ENCODE peak calls at places on chromosomes 5 and 9, in five cellular contexts. U, R, Z, G and F are unnamed samples. For H3K27me3, the result is how much of the 10 kb centered on the place peaks cover.

GRCh38 chr9:135347461-135347860 is 132.1 kb upstream of the PPP1R26 start:
- DNase-seq in U (no peak), R (no peak), Z (no peak), G (peak), F (no peak)

GRCh38 chr5:38807570-38808461 is 38.0 kb upstream of the OSMR start:
- DNase-seq in U (no peak), R (no peak), Z (peak), G (peak), F (no peak)

GRCh38 chr5:156295434-156295833 is 31.5 kb upstream of the SGCD start:
- DNase-seq in U (no peak), R (no peak), Z (no peak), G (no peak), F (no peak)

GRCh38 chr9:88646539-88646938 is 111.6 kb downstream of the NXNL2 start:
- DNase-seq in U (no peak), R (no peak), Z (no peak), G (no peak), F (no peak)

GRCh38 chr9:97963232-97963631 is 19.9 kb upstream of the ANP32B start:
- DNase-seq in U (no peak), R (no peak), Z (no peak), G (no peak), F (no peak)

GRCh38 chr5:120449501-120449900 is 14.6 kb upstream of the PRR16 start:
- DNase-seq in U (no peak), R (no peak), Z (peak), G (peak), F (no peak)

GRCh38 chr9:85522459-85523092 is 219.2 kb downstream of the AGTPBP1 start:
- DNase-seq in U (peak), R (peak), Z (peak), G (peak), F (peak)

GRCh38 chr5:80070338-80071056 is 35.3 kb downstream of the THBS4 start:
- DNase-seq in U (no peak), R (no peak), Z (peak), G (peak), F (no peak)

GRCh38 chr9:76302947-76303550 is 91.2 kb downstream of the RFK start:
- DNase-seq in U (no peak), R (peak), Z (peak), G (peak), F (peak)

GRCh38 chr9:17394868-17395488 is 183.9 kb upstream of the SH3GL2 start:
- DNase-seq in U (peak), R (peak), Z (no peak), G (no peak), F (no peak)

GRCh38 chr9:83059417-83059816 is 3.5 kb downstream of the RASEF start:
- DNase-seq in U (no peak), R (no peak), Z (no peak), G (no peak), F (no peak)

GRCh38 chr9:83062653-83063527 is at the start of gene RASEF:
- DNase-seq in U (peak), R (peak), Z (peak), G (peak), F (peak)

GRCh38 chr9:83062011-83062652 is 810 bp downstream of the RASEF start:
- DNase-seq in U (peak), R (peak), Z (peak), G (peak), F (peak)

GRCh38 chr9:83061036-83061435 is 1.9 kb downstream of the RASEF start:
- DNase-seq in U (no peak), R (no peak), Z (no peak), G (peak), F (no peak)

DNA sequence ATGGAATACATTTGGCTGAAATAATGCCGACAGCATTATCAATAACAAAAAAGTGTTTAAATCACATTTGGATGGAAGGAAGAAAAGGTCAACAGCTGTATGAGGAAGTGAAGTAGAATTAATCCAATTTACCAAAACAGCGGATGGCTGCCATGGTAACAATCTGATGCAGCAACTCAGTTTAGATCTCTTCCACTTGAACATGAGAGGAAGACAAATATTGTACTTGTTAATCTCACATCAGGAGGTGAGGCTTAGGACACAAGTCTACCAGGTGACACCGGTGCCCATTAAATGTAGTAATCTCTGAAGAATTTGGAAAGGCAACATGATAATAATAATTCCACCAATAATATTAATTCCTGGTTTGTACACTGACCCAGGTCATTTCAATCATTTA is 2.4 kb downstream of the RASEF start:
- DNase-seq in U (no peak), R (no peak), Z (no peak), G (no peak), F (no peak)
- H3K27me3 ChIP-seq in U (under half), R (under half), Z (under half), G (under half), F (under half)

GRCh38 chr5:132389453-132390286 is 20.2 kb downstream of the SLC22A5 start:
- DNase-seq in U (no peak), R (no peak), Z (peak), G (peak), F (no peak)

GRCh38 chr5:132388244-132389050 is 18.9 kb downstream of the SLC22A5 start:
- DNase-seq in U (no peak), R (no peak), Z (peak), G (peak), F (no peak)

GRCh38 chr5:132389051-132389331 is 19.5 kb downstream of the SLC22A5 start:
- DNase-seq in U (no peak), R (no peak), Z (no peak), G (peak), F (no peak)

GRCh38 chr5:132386644-132387286 is 17.3 kb downstream of the SLC22A5 start:
- DNase-seq in U (peak), R (peak), Z (peak), G (peak), F (peak)

GRCh38 chr5:132387649-132388117 is 18.2 kb downstream of the SLC22A5 start:
- DNase-seq in U (no peak), R (no peak), Z (peak), G (peak), F (no peak)
- H2AFZ ChIP-seq in U (no peak), R (no peak), Z (no peak), G (peak), F (no peak)

GRCh38 chr9:137164370-137165249 is 5.2 kb downstream of the LRRC26 start:
- DNase-seq in U (no peak), R (no peak), Z (no peak), G (no peak), F (no peak)
- H3K27me3 ChIP-seq in U (under half), R (half or more), Z (under half), G (under half), F (half or more)

GRCh38 chr9:92679413-92680165 is 9.7 kb upstream of the IPPK start:
- DNase-seq in U (no peak), R (peak), Z (no peak), G (no peak), F (no peak)
- H2AFZ ChIP-seq in U (no peak), R (peak), Z (no peak), G (peak), F (no peak)

GRCh38 chr5:1875843-1876671 is 6.7 kb downstream of the IRX4 start:
- DNase-seq in U (no peak), R (peak), Z (no peak), G (no peak), F (no peak)
- H3K27me3 ChIP-seq in U (half or more), R (half or more), Z (half or more), G (half or more), F (half or more)

GRCh38 chr9:90432951-90433350 is 209.7 kb downstream of the DIRAS2 start:
- DNase-seq in U (no peak), R (no peak), Z (peak), G (no peak), F (no peak)
- H2AFZ ChIP-seq in U (no peak), R (no peak), Z (no peak), G (no peak), F (peak)

DNA sequence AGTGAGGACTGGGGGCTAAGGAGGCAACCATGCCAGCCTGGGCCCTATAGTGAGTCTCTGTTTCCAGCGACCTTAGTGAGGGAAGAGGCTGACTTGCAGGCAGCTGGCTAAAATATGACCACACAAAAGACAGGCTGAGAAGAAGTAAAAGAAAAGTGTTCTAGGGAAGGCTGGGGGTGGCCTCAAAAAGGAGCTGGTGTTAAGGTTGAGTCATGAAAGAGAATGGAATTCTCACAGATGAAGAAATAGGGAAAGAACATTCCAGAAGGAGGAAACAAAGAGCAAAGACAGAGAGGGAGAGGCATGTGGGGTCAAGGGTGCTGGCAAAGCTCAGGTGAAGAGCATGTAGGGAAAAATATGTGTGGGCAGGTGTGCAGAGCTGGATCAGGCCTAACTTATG is 302.7 kb upstream of the RFX3 start:
- DNase-seq in U (no peak), R (no peak), Z (peak), G (peak), F (no peak)
- H3K27me3 ChIP-seq in U (under half), R (under half), Z (under half), G (under half), F (under half)

GRCh38 chr9:122374885-122375420 is 4.1 kb downstream of the PTGS1 start:
- DNase-seq in U (peak), R (peak), Z (peak), G (peak), F (no peak)
- H2AFZ ChIP-seq in U (no peak), R (peak), Z (peak), G (peak), F (peak)

GRCh38 chr5:5512496-5512895 is 90.0 kb downstream of the ICE1 start:
- DNase-seq in U (no peak), R (no peak), Z (no peak), G (no peak), F (no peak)
- H3K27me3 ChIP-seq in U (under half), R (under half), Z (under half), G (under half), F (under half)

DNA sequence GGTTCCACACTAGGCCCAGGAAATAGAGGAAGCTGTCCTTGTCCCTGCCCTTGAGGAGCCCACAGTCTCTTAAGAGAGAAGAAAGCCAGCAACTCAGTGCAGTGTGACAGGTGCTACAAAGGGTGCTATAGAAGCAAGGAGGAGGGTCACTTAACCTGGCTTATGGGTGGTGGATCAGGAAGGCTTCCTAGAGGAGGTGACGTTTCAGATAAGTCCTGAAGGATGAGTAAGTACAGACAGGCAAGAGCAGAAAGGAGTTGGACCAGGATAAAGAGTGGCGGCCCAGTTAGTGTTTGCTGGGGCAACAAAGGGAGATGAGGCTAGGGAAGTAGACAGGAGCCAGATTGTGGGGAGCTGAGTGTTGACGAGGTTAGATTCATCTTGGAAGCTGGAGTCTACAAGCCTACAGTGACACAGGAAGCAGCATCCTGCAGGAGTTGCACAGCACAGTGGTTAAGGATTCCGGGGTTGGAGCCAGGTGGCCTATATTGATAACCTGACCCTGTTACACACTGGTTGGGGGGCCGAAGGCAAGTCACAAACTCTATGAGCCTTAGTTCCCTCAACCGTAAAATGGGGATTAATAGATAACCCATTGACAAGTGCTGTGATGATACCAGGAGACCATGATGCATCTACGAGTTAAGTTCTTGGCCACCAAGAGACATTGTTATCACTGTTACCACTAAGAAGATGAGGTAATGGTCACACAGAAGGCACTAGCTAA is 5.4 kb upstream of the LHX6 start:
- DNase-seq in U (no peak), R (no peak), Z (no peak), G (no peak), F (no peak)
- H2AFZ ChIP-seq in U (no peak), R (no peak), Z (no peak), G (no peak), F (no peak)